ENCODE peak calls at places on chromosome 7, in six cellular contexts. Q is PC-9, C is left lung, P is lower lobe of right lung, O is AG04450, K is neuronal stem cell. M is an unnamed sample.
A peak's percentile ranks its signal among the peaks of the same experiment; 100 is the strongest.

GRCh38 chr7:22153427-22154106 is 203.4 kb downstream of the RAPGEF5 start:
- DNase-seq in P (no peak), O (no peak), K (no peak), C (no peak), Q (peak; percentile 28), M (no peak)

GRCh38 chr7:117169907-117170306 is 153.0 kb downstream of the WNT2 start:
- DNase-seq in O (no peak), Q (peak; percentile 73), P (no peak), C (no peak), K (no peak), M (no peak)

GRCh38 chr7:94289071-94289470 is 105.6 kb upstream of the COL1A2 start:
- DNase-seq in Q (peak; percentile 48), C (peak; percentile 47), O (peak; percentile 80), P (peak; percentile 49), K (peak; percentile 61), M (no peak)

GRCh38 chr7:49243521-49243920 is 319.2 kb downstream of the CDC14C start:
- DNase-seq in Q (no peak), P (no peak), O (no peak), C (no peak), K (no peak), M (no peak)

GRCh38 chr7:76515999-76516443 is 5.7 kb downstream of the UPK3B start:
- DNase-seq in O (no peak), Q (peak; percentile 32), K (no peak), P (peak; percentile 81), C (peak; percentile 44), M (no peak)

GRCh38 chr7:101218236-101219130 is 518 bp downstream of the ZNHIT1 start:
- DNase-seq in K (no peak), Q (no peak), C (no peak), O (no peak), P (no peak), M (no peak)

GRCh38 chr7:30436518-30436917 is 42.1 kb downstream of the NOD1 start:
- DNase-seq in O (no peak), Q (no peak), K (no peak), C (no peak), P (no peak), M (no peak)

GRCh38 chr7:129898502-129899160 is 54.1 kb downstream of the UBE2H start:
- DNase-seq in P (no peak), C (no peak), Q (no peak), O (no peak), K (no peak), M (no peak)

GRCh38 chr7:107563072-107563760 is 504 bp downstream of the COG5 start:
- DNase-seq in C (no peak), K (no peak), O (no peak), P (no peak), Q (peak; percentile 49), M (peak; percentile 84)

GRCh38 chr7:107555893-107556292 is 7.8 kb downstream of the COG5 start:
- DNase-seq in P (no peak), Q (no peak), K (no peak), C (no peak), O (no peak), M (no peak)

GRCh38 chr7:107563761-107564552 is at the start of the genes COG5 and DUS4L:
- DNase-seq in O (peak; percentile 34), C (peak; percentile 87), P (peak; percentile 87), K (peak; percentile 81), Q (peak; percentile 58), M (peak; percentile 86)

GRCh38 chr7:107560898-107561516 is 2.7 kb downstream of the COG5 start:
- DNase-seq in C (no peak), K (no peak), O (no peak), P (no peak), Q (no peak), M (no peak)

GRCh38 chr7:107559864-107560263 is 3.9 kb downstream of the COG5 start:
- DNase-seq in K (no peak), C (no peak), Q (no peak), O (no peak), P (no peak), M (no peak)
- H3K27ac ChIP-seq in K (no peak overlapping the region), C (peak overlapping the region; percentile 20), Q (no peak overlapping the region), O (no peak overlapping the region), P (peak overlapping the region; percentile 9), M (no peak overlapping the region)

DNA sequence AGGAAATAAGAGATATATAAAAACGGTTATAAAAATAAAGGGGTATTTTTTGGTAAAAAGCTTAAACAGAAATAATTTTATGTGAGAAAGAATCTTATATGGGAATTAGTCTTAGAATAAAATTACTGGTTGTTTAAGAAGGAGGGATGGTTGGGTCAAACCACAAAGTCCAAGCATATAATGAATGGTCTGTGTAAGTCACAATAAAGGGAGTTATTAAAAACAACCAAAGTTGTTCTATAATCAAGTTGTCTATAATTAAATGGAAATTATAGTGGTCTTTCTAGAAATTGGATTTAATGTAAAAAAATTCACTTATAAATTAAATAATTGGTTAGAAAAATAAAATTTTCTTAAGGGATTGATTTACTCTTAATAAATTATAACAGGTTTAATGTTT is 304.8 kb downstream of the POM121L12 start:
- DNase-seq in K (no peak), C (no peak), P (no peak), Q (no peak), O (no peak), M (no peak)
- H3K9me3 ChIP-seq in K (peaks cover 2% of the 10 kb centered on the region), C (peaks cover 49% of the 10 kb centered on the region), P (peaks cover 3% of the 10 kb centered on the region), Q (peaks cover 27% of the 10 kb centered on the region), O (peaks cover 8% of the 10 kb centered on the region), M (peaks cover 16% of the 10 kb centered on the region)

DNA sequence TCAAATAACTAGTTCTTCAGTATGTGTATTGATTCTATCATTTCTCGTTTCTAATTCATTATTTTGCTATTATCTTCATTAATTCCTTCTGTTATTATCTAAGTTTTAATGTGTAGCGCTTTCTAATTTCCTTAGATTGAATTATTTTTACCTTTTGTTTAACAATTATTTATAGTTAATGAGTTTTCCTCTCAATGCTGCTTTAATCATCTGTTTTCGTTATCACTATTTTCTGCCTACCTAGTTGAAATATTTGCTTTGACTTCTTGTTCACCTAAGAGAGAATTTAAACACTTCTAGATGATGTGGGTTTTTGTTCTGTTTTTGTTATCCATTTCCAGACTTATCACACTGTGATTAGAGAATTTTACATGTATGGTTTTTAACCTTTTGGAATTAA is 37.5 kb upstream of the MTPN start:
- DNase-seq in O (no peak), C (no peak), P (no peak), K (no peak), Q (no peak), M (no peak)
- H3K27me3 ChIP-seq in O (no peaks in the 10 kb centered on the region), C (peaks cover 10% of the 10 kb centered on the region), P (no peaks in the 10 kb centered on the region), K (no peaks in the 10 kb centered on the region), Q (no peaks in the 10 kb centered on the region), M (peaks cover 2% of the 10 kb centered on the region)

GRCh38 chr7:140672382-140673062 is at the start of gene ADCK2:
- DNase-seq in Q (peak; percentile 33), C (peak; percentile 65), O (no peak), K (no peak), P (peak; percentile 76), M (peak; percentile 75)
- H3K27ac ChIP-seq in Q (peak within 1 kb of the TSS; percentile 26), C (peak within 1 kb of the TSS; percentile 84), O (no peak within 1 kb of the TSS), K (no peak within 1 kb of the TSS), P (peak within 1 kb of the TSS; percentile 84), M (peak within 1 kb of the TSS; percentile 94)

M was measured in suprapubic skin.